ENCODE peak calls at places on chromosome 11, in five cellular contexts. One of them, this sample, is unnamed.

GRCh38 chr11:68038226-68038717 is 553 bp upstream of the TCIRG1 start:
- DNase-seq in H54: no peak
- DNase-seq in astrocyte of the spinal cord: no peak
- DNase-seq in HT1080: no peak
- DNase-seq in NCI-H774: peak
- DNase-seq in this sample: no peak

GRCh38 chr11:24496728-24497396 is at the start of gene LUZP2:
- DNase-seq in H54: no peak
- DNase-seq in HT1080: peak
- DNase-seq in astrocyte of the spinal cord: peak
- DNase-seq in NCI-H774: peak
- DNase-seq in this sample: peak

GRCh38 chr11:85955531-85955930 is 100.3 kb downstream of the CCDC83 start:
- DNase-seq in astrocyte of the spinal cord: peak
- DNase-seq in HT1080: peak
- DNase-seq in NCI-H774: no peak
- DNase-seq in H54: no peak
- DNase-seq in this sample: peak

GRCh38 chr11:128428876-128429416 is 158.4 kb downstream of the ETS1 start:
- DNase-seq in astrocyte of the spinal cord: no peak
- DNase-seq in H54: no peak
- DNase-seq in HT1080: no peak
- DNase-seq in NCI-H774: no peak
- DNase-seq in this sample: no peak

GRCh38 chr11:68026391-68027105 is 3.9 kb upstream of the NDUFS8 start:
- DNase-seq in HT1080: no peak
- DNase-seq in astrocyte of the spinal cord: no peak
- DNase-seq in NCI-H774: no peak
- DNase-seq in H54: no peak
- DNase-seq in this sample: no peak

GRCh38 chr11:47101452-47101851 is 75.2 kb downstream of the ARFGAP2 start:
- DNase-seq in astrocyte of the spinal cord: no peak
- DNase-seq in HT1080: no peak
- DNase-seq in NCI-H774: no peak
- DNase-seq in H54: no peak
- DNase-seq in this sample: no peak

GRCh38 chr11:10875430-10876021 is 17.7 kb upstream of the ZBED5 start:
- DNase-seq in HT1080: no peak
- DNase-seq in NCI-H774: no peak
- DNase-seq in H54: no peak
- DNase-seq in astrocyte of the spinal cord: no peak
- DNase-seq in this sample: no peak

GRCh38 chr11:1077417-1078119 is 2.9 kb downstream of the MUC2 start:
- DNase-seq in HT1080: no peak
- DNase-seq in NCI-H774: no peak
- DNase-seq in H54: no peak
- DNase-seq in astrocyte of the spinal cord: no peak
- DNase-seq in this sample: no peak

GRCh38 chr11:122317337-122317736 is 201.3 kb upstream of the BLID start:
- DNase-seq in H54: no peak
- DNase-seq in NCI-H774: no peak
- DNase-seq in HT1080: no peak
- DNase-seq in astrocyte of the spinal cord: peak
- DNase-seq in this sample: peak

GRCh38 chr11:61297741-61298140 is 2.6 kb upstream of the VWCE start:
- DNase-seq in HT1080: peak
- DNase-seq in NCI-H774: no peak
- DNase-seq in H54: peak
- DNase-seq in astrocyte of the spinal cord: peak
- DNase-seq in this sample: peak

GRCh38 chr11:126114486-126115252 is 52.0 kb upstream of the CDON start:
- DNase-seq in NCI-H774: no peak
- DNase-seq in HT1080: no peak
- DNase-seq in H54: no peak
- DNase-seq in astrocyte of the spinal cord: no peak
- DNase-seq in this sample: no peak